ENCODE peak calls at places on chromosomes 5 and 9, in five cellular contexts. M is K562; B is brain microvascular endothelial cell; E is CD8-positive, alpha-beta memory T cell; H is CD4-positive, CD25-positive, alpha-beta regulatory T cell. A is an unnamed sample.

GRCh38 chr5:80054682-80055081 is 19.5 kb downstream of the THBS4 start:
- DNase-seq in H (no peak), B (peak; percentile 43), E (no peak), M (no peak), A (no peak)

GRCh38 chr5:171258737-171259405 is 50.2 kb upstream of the TLX3 start:
- DNase-seq in B (no peak), E (no peak), M (no peak), H (no peak), A (no peak)

GRCh38 chr5:100901851-100902341 is 1.2 kb downstream of the ST8SIA4 start:
- DNase-seq in H (peak; percentile 45), E (peak; percentile 80), B (no peak), M (no peak), A (no peak)

GRCh38 chr9:34328500-34328982 is 527 bp downstream of the KIF24 start:
- DNase-seq in B (no peak), E (no peak), H (no peak), M (no peak), A (no peak)

GRCh38 chr9:125513634-125514413 is 193.2 kb downstream of the MAPKAP1 start:
- DNase-seq in H (no peak), E (no peak), B (peak; percentile 57), M (no peak), A (no peak)

GRCh38 chr9:82780017-82780416 is 282.9 kb downstream of the RASEF start:
- DNase-seq in E (no peak), B (no peak), H (no peak), M (no peak), A (no peak)

GRCh38 chr5:96729156-96729555 is 67.0 kb downstream of the CAST start:
- DNase-seq in H (no peak), B (no peak), E (no peak), M (no peak), A (no peak)

GRCh38 chr5:157100140-157100679 is 8.6 kb downstream of the HAVCR2 start:
- DNase-seq in H (no peak), E (no peak), M (no peak), B (peak; percentile 4), A (no peak)

GRCh38 chr5:103847060-103847459 is 284.5 kb upstream of the NUDT12 start:
- DNase-seq in E (no peak), B (peak; percentile 46), H (no peak), M (no peak), A (no peak)

DNA sequence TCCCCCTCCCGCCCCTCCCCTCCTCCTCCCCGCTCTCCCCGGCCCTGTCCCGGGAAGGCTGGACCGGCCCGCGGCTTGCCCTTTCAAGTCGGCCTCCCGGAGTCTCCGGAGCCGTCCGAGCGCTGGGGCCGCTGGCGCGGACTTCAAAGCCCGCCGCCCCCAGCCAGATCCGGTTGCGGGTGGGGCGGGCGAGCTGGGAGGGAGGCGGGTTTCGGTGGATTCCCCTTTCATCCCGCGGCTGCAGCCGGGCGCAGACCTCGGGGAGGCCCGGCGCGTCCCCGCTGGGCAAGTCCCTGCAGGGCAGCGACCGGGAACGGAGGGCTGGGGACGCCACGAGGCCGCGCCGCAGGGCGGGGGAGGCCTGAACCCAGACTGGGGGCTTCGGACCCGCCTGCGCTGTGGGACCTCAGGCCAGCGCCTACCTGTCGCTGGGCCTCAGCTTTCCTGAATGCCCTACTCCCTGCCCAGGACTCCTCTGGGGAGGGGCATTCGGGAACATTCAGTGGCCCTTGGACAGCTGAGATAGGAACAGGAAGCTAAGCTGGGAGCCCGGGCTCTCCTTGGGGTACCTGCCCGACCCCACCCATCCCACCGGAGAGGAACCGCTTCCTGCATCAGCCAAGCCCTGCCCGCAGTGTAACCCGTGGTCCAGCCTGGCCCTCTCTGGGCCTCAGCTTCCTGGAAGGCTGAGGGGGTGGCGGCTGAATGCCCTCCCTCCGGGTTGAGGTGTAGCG is 23.4 kb downstream of the C9orf50 start:
- DNase-seq in B (no peak), H (no peak), E (no peak), M (no peak), A (no peak)
- H3K27ac ChIP-seq in B (peak overlapping the region; percentile 26), H (peak overlapping the region; percentile 14), E (no peak overlapping the region), M (no peak overlapping the region), A (peak overlapping the region; percentile 77)

DNA sequence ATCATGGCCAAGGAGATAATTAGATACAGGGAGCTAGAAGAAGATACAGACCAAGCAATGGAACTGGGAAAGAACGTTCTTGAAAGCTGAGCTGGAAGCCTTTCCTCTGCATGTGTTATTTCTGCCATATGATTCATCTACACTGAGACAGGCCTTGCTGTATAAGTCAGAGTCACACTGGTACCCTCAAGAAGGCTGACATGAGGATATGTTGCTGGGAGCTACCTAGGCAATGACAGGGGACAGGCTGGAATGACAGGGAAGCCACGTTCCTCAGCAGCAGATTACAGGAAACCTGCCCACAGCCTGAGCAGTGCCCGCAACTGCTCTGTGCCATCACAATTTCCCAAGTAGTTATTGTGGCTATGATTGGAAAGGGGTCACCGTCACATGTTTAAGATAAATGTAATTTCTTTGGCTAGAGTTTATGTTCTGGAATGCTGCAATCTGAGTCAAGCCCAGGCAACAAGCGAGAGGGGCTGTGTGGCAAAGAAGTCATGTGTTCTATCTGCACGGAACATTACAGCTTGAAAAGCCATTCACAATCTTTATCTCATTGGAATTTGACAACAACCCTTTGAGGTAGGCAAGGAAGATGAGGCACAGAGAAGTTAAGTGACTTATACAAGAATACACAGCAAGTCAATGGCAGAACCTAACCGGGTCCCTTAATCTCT is 108.2 kb downstream of the TTLL11 start:
- DNase-seq in E (no peak), M (no peak), H (no peak), B (peak; percentile 89), A (no peak)
- H3K27ac ChIP-seq in E (no peak overlapping the region), M (no peak overlapping the region), H (no peak overlapping the region), B (peak overlapping the region; percentile 88), A (peak overlapping the region; percentile 8)

GRCh38 chr9:88781500-88782391 is 209.5 kb upstream of the S1PR3 start:
- DNase-seq in M (peak; percentile 62), H (no peak), E (no peak), B (peak; percentile 92), A (no peak)

GRCh38 chr9:88783613-88784230 is 207.5 kb upstream of the S1PR3 start:
- DNase-seq in H (no peak), B (no peak), E (no peak), M (no peak), A (no peak)

GRCh38 chr9:88784960-88785359 is 206.3 kb upstream of the S1PR3 start:
- DNase-seq in B (no peak), H (no peak), E (no peak), M (no peak), A (no peak)

GRCh38 chr9:88786291-88787054 is 204.8 kb upstream of the S1PR3 start:
- DNase-seq in E (no peak), B (no peak), M (no peak), H (no peak), A (no peak)

DNA sequence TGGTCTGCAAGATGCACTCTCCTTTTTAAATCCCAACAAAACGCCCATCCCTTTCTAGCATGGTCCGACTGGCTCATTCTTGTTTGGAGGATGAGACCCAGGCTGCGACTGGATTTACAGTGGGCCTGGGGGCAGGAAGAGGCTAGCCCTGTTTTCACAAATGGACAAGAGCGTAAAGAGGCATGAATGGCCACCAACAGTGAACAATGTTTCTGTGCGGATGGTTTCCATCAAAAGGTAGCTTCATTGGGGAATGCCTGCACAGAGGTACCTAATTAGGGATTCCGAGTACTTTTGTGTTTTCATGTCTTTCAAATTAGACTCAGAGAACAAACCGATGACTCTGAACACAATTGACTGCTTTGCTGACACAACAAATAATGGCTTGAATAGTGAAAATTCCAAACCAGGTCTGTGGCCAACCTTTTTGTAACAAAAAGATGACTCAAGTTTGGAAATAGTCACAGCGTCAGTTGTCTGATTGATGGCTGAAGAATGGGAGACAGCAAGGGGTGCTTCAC is 208.3 kb upstream of the S1PR3 start:
- DNase-seq in B (no peak), M (no peak), H (no peak), E (no peak), A (no peak)
- H3K27ac ChIP-seq in B (peak overlapping the region; percentile 79), M (no peak overlapping the region), H (no peak overlapping the region), E (no peak overlapping the region), A (no peak overlapping the region)

DNA sequence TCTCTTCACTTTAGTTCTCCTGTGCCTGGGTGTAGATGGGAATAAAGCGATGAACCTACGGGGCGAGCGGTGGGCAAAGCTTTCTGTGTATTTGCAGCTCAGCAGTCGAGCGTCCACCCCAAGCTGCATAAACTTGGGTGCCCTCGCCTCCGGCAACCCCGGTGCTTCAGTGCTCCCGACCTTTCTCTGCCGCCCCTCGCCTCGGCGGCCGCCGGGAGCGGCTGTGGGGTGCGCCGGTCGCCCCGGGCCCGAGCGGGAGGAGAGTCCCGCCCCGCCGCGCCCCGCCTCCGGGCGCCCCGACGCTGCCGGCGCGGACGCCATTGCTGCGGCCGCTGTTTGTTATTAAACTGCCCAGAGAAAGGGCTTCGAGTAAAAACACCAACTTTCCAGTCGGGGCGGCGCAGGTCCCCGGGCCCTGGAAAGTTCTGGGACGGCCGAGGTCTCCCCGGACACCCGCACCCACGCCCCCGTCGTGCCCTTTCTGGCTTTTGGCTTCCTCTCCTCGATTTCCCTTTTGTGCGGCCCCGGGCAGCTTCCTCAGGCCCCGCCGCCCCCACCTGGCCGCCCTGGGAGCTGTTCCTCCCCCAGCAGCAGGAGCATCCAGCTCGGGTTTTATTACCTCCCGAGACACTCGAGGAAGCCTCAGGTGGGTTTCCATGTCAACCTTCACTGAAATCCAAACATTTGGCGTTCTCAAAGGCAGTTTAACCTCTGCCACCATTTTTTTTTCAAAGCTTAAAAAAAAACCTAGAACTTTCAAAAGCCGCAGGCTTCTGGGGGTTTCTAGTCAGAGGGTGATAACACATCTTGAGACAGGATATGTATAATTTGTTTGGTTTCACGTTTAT is 334.3 kb downstream of the CWC27 start:
- DNase-seq in E (peak; percentile 79), H (peak; percentile 19), M (no peak), B (no peak), A (no peak)
- H3K27ac ChIP-seq in E (peak overlapping the region; percentile 73), H (peak overlapping the region; percentile 55), M (no peak overlapping the region), B (peak overlapping the region; percentile 73), A (peak overlapping the region; percentile 62)

GRCh38 chr5:66361070-66361469 is 217.0 kb downstream of the SREK1 start:
- DNase-seq in H (no peak), M (no peak), B (no peak), E (no peak), A (no peak)
- H3K27ac ChIP-seq in H (no peak overlapping the region), M (no peak overlapping the region), B (no peak overlapping the region), E (no peak overlapping the region), A (no peak overlapping the region)